ENCODE peak calls at places on chromosomes 11 and 22, in four cellular contexts. I, Q, X and C are unnamed samples.

GRCh38 chr11:43986881-43987280 is 44.4 kb downstream of the C11orf96 start:
- DNase-seq in I (no peak), Q (no peak), X (no peak), C (no peak)

GRCh38 chr11:86977441-86978050 is 22.4 kb upstream of the FZD4 start:
- DNase-seq in I (no peak), Q (no peak), X (no peak), C (no peak)

GRCh38 chr11:108854366-108854765 is 189.5 kb downstream of the DDX10 start:
- DNase-seq in I (no peak), Q (no peak), X (no peak), C (no peak)

GRCh38 chr11:122172352-122173073 is 56.5 kb upstream of the BLID start:
- DNase-seq in I (no peak), Q (no peak), X (no peak), C (no peak)

GRCh38 chr11:125250316-125250870 is 85.8 kb downstream of the PKNOX2 start:
- DNase-seq in I (no peak), Q (no peak), X (no peak), C (no peak)

GRCh38 chr11:128860571-128861361 is 6.3 kb downstream of the KCNJ1 start:
- DNase-seq in I (no peak), Q (peak), X (no peak), C (no peak)

GRCh38 chr11:131668867-131669780 is 298.7 kb downstream of the NTM start:
- DNase-seq in I (peak), Q (peak), X (peak), C (peak)

GRCh38 chr22:29773233-29773632 is 6.1 kb downstream of the UQCR10 start:
- DNase-seq in I (no peak), Q (no peak), X (no peak), C (peak)

GRCh38 chr11:12245549-12245986 is 131.8 kb upstream of the PARVA start:
- DNase-seq in I (peak), Q (no peak), X (no peak), C (no peak)

GRCh38 chr22:37431811-37432707 is 4.8 kb upstream of the ELFN2 start:
- DNase-seq in I (no peak), Q (no peak), X (no peak), C (peak)

GRCh38 chr11:75667268-75667830 is 1.5 kb downstream of the MAP6 start:
- DNase-seq in I (peak), Q (peak), X (peak), C (peak)

GRCh38 chr11:130852589-130852988 is 63.7 kb downstream of the SNX19 start:
- DNase-seq in I (no peak), Q (no peak), X (no peak), C (no peak)

GRCh38 chr22:38218661-38219331 is 17.0 kb downstream of the MAFF start:
- DNase-seq in I (peak), Q (no peak), X (peak), C (peak)

GRCh38 chr22:31162015-31162765 is 2.2 kb downstream of the RNF185 start:
- DNase-seq in I (no peak), Q (no peak), X (no peak), C (no peak)

GRCh38 chr11:18614667-18615066 is 15.1 kb downstream of the MISFA start:
- DNase-seq in I (no peak), Q (no peak), X (no peak), C (no peak)

GRCh38 chr11:118338637-118339061 is 3.9 kb downstream of the CD3D start:
- DNase-seq in I (no peak), Q (no peak), X (no peak), C (no peak)

GRCh38 chr22:45531944-45532631 is 29.4 kb downstream of the FBLN1 start:
- DNase-seq in I (no peak), Q (peak), X (no peak), C (no peak)

GRCh38 chr11:131056036-131056435 is 139.8 kb upstream of the SNX19 start:
- DNase-seq in I (no peak), Q (no peak), X (no peak), C (no peak)

GRCh38 chr22:28629420-28630184 is 50.0 kb downstream of the TTC28 start:
- DNase-seq in I (no peak), Q (no peak), X (no peak), C (no peak)

GRCh38 chr22:37556750-37557149 is 3.5 kb upstream of the CDC42EP1 start:
- DNase-seq in I (no peak), Q (no peak), X (no peak), C (peak)

GRCh38 chr11:69638941-69639681 is 1.8 kb upstream of the CCND1 start:
- DNase-seq in I (peak), Q (peak), X (peak), C (peak)

GRCh38 chr11:41868606-41869005 is 409.2 kb upstream of the LRRC4C start:
- DNase-seq in I (no peak), Q (no peak), X (no peak), C (no peak)

GRCh38 chr22:48949375-48950149 is 878.1 kb downstream of the BRD1 start:
- DNase-seq in I (no peak), Q (no peak), X (peak), C (no peak)

GRCh38 chr11:24068197-24068596 is 428.7 kb upstream of the LUZP2 start:
- DNase-seq in I (no peak), Q (no peak), X (no peak), C (no peak)

GRCh38 chr11:6932150-6932549 is 5.9 kb downstream of the ZNF215 start:
- DNase-seq in I (no peak), Q (no peak), X (no peak), C (no peak)

GRCh38 chr11:57842873-57843272 is 81.3 kb downstream of the CTNND1 start:
- DNase-seq in I (no peak), Q (no peak), X (no peak), C (no peak)

GRCh38 chr11:2825886-2826678 is 59.5 kb downstream of the CDKN1C start:
- DNase-seq in I (no peak), Q (peak), X (peak), C (no peak)

GRCh38 chr11:12750181-12750580 is 76.0 kb downstream of the TEAD1 start:
- DNase-seq in I (no peak), Q (no peak), X (no peak), C (no peak)

GRCh38 chr11:46159694-46160093 is 38.4 kb upstream of the PHF21A start:
- DNase-seq in I (no peak), Q (no peak), X (no peak), C (no peak)

GRCh38 chr22:26075233-26075632 is 94.0 kb upstream of the SEZ6L start:
- DNase-seq in I (no peak), Q (no peak), X (no peak), C (no peak)

GRCh38 chr11:68012843-68013610 is 2.9 kb downstream of the ALDH3B1 start:
- DNase-seq in I (no peak), Q (no peak), X (peak), C (no peak)

GRCh38 chr11:67347964-67348749 is 5.2 kb downstream of the POLD4 start:
- DNase-seq in I (no peak), Q (peak), X (no peak), C (no peak)

GRCh38 chr22:23153994-23154393 is 8.7 kb downstream of the RAB36 start:
- DNase-seq in I (no peak), Q (no peak), X (no peak), C (no peak)

GRCh38 chr22:22408731-22409696 is 99.5 kb downstream of the ZNF280B start:
- DNase-seq in I (no peak), Q (peak), X (no peak), C (peak)

GRCh38 chr11:92225563-92226308 is 1.1 kb downstream of the FAT3 start:
- DNase-seq in I (peak), Q (peak), X (peak), C (peak)

GRCh38 chr11:6721343-6721742 is 38.2 kb upstream of the MRPL17 start:
- DNase-seq in I (no peak), Q (no peak), X (no peak), C (no peak)

GRCh38 chr11:12319734-12320387 is 57.5 kb upstream of the PARVA start:
- DNase-seq in I (peak), Q (no peak), X (no peak), C (no peak)

GRCh38 chr11:43681543-43681942 is 1.0 kb downstream of the HSD17B12 start:
- DNase-seq in I (peak), Q (no peak), X (no peak), C (no peak)

DNA sequence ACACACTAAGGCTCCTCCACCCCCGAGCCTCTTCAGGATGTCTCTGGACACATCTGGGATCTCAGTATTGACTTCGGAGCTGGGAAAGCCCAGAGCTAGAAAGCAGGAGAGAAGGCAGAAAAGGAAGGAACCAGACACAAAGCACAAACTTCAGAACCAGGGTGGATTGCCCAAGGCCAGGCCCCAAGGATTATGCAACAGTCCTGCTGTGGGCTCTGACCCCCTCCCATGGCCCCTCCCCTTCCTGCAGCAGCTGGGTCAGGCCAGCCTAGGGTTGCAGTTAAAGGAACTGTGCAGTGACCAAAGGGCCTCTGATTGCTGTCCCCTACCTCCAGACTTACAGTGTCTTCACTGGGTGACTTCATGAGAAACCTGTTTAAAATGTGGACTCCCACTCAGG is 5.3 kb downstream of the KCNE3 start:
- DNase-seq in I (no peak), Q (no peak), X (peak), C (peak)
- H3K27ac ChIP-seq in I (no peak), Q (no peak), X (peak), C (no peak)

DNA sequence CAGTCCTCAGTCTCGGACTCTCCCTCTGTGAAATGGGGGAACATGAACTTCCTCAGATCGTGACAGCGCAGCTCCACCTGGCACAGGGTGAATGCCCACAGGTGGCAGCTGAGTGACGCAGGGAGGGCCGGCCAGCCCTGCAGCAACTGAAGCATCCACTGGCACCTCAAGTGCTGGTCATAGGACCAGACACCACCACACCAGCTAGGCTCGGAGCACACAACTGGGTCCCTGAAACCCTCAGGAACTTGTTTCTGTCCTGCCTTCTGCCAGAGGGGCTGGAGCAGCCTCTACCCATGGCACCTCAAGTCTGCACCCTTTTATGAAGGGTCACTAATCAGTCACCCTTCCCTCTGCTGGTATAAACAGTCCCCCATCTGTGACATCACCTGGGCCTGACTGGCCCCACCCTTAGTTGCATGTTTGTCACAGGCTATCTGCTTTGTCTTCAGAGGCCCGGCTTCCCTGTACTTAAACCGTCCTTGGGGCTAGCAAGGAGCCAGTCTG is 7.4 kb upstream of the CDC42BPG start:
- DNase-seq in I (no peak), Q (no peak), X (no peak), C (no peak)
- H3K27ac ChIP-seq in I (no peak), Q (no peak), X (no peak), C (no peak)

DNA sequence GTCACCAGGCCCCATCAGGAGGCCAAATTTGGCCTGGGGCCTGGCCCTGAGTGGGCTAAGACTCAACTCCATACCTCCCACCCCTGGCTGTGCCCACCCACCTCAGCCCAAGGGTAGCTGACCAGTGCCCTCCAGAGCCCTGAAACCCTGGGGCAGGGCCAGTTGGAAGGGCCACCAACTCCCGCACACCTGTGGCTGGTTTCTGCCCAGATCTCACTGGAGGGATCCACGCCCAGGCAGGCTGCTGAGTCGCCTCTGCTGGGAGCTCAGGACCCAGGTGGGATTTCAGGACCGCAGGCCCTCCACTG is 8.9 kb upstream of the PIM3 start:
- DNase-seq in I (no peak), Q (no peak), X (no peak), C (peak)
- H3K27ac ChIP-seq in I (peak), Q (no peak), X (peak), C (no peak)

GRCh38 chr11:64127267-64128072 is 38.4 kb downstream of the MACROD1 start:
- DNase-seq in I (no peak), Q (no peak), X (no peak), C (peak)
- H3K27ac ChIP-seq in I (no peak), Q (no peak), X (peak), C (no peak)

DNA sequence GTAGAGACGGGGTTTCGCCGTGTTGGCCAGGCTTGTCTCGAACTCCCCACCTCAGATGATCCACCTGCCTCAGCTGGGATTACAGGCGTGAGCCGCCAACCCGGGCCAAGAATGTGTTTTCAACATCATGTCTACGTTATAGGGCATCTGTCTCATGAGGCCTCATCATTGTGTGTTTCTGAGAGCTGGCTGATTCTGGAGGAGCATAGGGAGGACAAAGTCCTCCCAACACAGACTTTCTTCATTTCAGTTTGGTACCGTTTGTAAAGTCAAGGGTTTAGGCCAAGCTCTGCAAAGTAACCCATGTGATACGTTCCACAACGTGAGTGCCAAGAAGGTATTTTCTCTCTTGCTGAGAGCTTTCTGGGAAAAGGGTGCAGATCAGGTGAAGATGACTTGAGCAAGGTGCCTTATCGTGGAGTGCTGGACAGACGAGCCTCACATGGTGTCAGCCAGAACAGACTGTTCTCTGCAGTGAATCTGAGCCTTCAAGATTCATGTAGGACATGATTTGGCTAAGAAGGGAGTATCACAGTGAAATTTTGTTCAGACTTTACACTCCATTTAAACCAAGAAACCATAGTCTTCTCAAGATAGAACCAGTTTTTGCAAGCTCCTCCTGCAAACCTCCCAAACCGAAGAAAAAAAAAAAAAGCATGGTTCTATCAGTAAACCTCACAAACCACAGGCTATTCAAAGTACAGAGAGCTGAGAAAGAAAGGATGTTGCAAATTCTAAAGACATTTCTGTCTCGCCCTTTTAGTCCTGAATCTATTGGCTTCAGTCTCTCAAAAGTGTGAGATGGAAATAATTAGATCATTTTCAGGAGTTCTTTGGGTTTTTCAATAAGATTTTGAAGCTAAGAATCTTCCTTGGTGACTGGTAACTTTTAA is 71.7 kb downstream of the DBX1 start:
- DNase-seq in I (no peak), Q (no peak), X (no peak), C (peak)
- H3K27ac ChIP-seq in I (peak), Q (peak), X (no peak), C (no peak)

GRCh38 chr11:47846998-47847397 is 1.2 kb downstream of the NUP160 start:
- DNase-seq in I (no peak), Q (no peak), X (no peak), C (no peak)
- H3K27ac ChIP-seq in I (peak), Q (no peak), X (no peak), C (no peak)

GRCh38 chr11:113957016-113957415 is 17.9 kb upstream of the HTR3A start:
- DNase-seq in I (no peak), Q (no peak), X (no peak), C (no peak)

GRCh38 chr11:113960702-113961330 is 14.1 kb upstream of the HTR3A start:
- DNase-seq in I (no peak), Q (no peak), X (no peak), C (no peak)
- H3K27ac ChIP-seq in I (no peak), Q (no peak), X (no peak), C (no peak)

GRCh38 chr11:95993438-95994339 is 69.8 kb upstream of the MTMR2 start:
- DNase-seq in I (no peak), Q (no peak), X (no peak), C (no peak)

GRCh38 chr11:95991545-95991944 is 67.6 kb upstream of the MTMR2 start:
- DNase-seq in I (no peak), Q (no peak), X (no peak), C (no peak)

GRCh38 chr11:95991101-95991500 is 67.2 kb upstream of the MTMR2 start:
- DNase-seq in I (no peak), Q (no peak), X (no peak), C (no peak)

GRCh38 chr11:95989216-95989615 is 65.3 kb upstream of the MTMR2 start:
- DNase-seq in I (no peak), Q (no peak), X (no peak), C (no peak)

DNA sequence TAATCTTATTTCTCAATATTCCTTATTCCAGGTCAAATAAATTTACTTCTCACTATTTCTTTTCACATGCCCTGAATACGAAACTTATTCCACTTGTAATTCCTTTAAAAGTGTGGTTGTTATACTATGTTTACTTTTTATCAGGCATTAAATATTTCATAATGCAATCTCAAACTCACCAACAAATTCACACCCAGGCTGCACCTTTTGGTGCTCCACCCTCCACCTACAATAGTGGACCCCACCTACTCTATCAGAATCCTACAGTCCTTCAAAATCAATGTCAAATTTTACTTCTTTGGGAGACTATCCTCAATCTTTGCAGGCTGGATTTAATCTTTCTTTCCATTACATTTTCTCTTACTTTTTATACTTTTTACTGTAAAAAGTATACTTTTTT is 65.9 kb upstream of the MTMR2 start:
- DNase-seq in I (no peak), Q (no peak), X (no peak), C (no peak)
- H3K27ac ChIP-seq in I (no peak), Q (no peak), X (no peak), C (peak)